ENCODE peak calls at places on chromosomes 1 and 21, in seven cellular contexts. One of them, this sample, is unnamed.

GRCh38 chr1:5740450-5740849 is 251.8 kb downstream of the NPHP4 start:
- DNase-seq in adipocyte: no peak
- DNase-seq in cardiac muscle cell: no peak
- DNase-seq in endodermal cell: no peak
- DNase-seq in adrenal gland: no peak
- DNase-seq in GM12878: no peak
- DNase-seq in CD8-positive, alpha-beta memory T cell: no peak
- DNase-seq in this sample: no peak

GRCh38 chr1:248372394-248372793 is 3.2 kb upstream of the OR2T6 start:
- DNase-seq in GM12878: no peak
- DNase-seq in CD8-positive, alpha-beta memory T cell: no peak
- DNase-seq in cardiac muscle cell: no peak
- DNase-seq in adipocyte: no peak
- DNase-seq in adrenal gland: no peak
- DNase-seq in endodermal cell: no peak
- DNase-seq in this sample: no peak

GRCh38 chr1:164558461-164559341 is at the start of gene PBX1:
- DNase-seq in adipocyte: peak; percentile 99
- DNase-seq in adrenal gland: peak; percentile 96
- DNase-seq in cardiac muscle cell: peak; percentile 100
- DNase-seq in endodermal cell: peak; percentile 99
- DNase-seq in GM12878: peak; percentile 23
- DNase-seq in CD8-positive, alpha-beta memory T cell: peak; percentile 59
- DNase-seq in this sample: peak; percentile 50

GRCh38 chr1:30353637-30354036 is 369.7 kb downstream of the MATN1 start:
- DNase-seq in cardiac muscle cell: peak; percentile 27
- DNase-seq in endodermal cell: peak; percentile 7
- DNase-seq in GM12878: no peak
- DNase-seq in adipocyte: peak; percentile 7
- DNase-seq in CD8-positive, alpha-beta memory T cell: no peak
- DNase-seq in adrenal gland: no peak
- DNase-seq in this sample: no peak

GRCh38 chr1:205258313-205259176 is 30.8 kb downstream of the TMCC2 start:
- DNase-seq in CD8-positive, alpha-beta memory T cell: no peak
- DNase-seq in adipocyte: peak; percentile 56
- DNase-seq in cardiac muscle cell: peak; percentile 49
- DNase-seq in endodermal cell: no peak
- DNase-seq in adrenal gland: peak; percentile 74
- DNase-seq in GM12878: no peak
- DNase-seq in this sample: no peak

GRCh38 chr21:41932191-41932575 is 21.6 kb downstream of the C2CD2 start:
- DNase-seq in adrenal gland: no peak
- DNase-seq in CD8-positive, alpha-beta memory T cell: no peak
- DNase-seq in endodermal cell: no peak
- DNase-seq in GM12878: no peak
- DNase-seq in adipocyte: no peak
- DNase-seq in cardiac muscle cell: peak; percentile 85
- DNase-seq in this sample: no peak

GRCh38 chr1:64505944-64506658 is 36.2 kb downstream of the CACHD1 start:
- DNase-seq in cardiac muscle cell: no peak
- DNase-seq in CD8-positive, alpha-beta memory T cell: no peak
- DNase-seq in endodermal cell: no peak
- DNase-seq in adipocyte: no peak
- DNase-seq in GM12878: no peak
- DNase-seq in adrenal gland: no peak
- DNase-seq in this sample: no peak

GRCh38 chr1:202958544-202959275 is 598 bp upstream of the ADIPOR1 start:
- DNase-seq in endodermal cell: no peak
- DNase-seq in adrenal gland: no peak
- DNase-seq in GM12878: no peak
- DNase-seq in adipocyte: peak; percentile 6
- DNase-seq in CD8-positive, alpha-beta memory T cell: no peak
- DNase-seq in cardiac muscle cell: no peak
- DNase-seq in this sample: no peak

GRCh38 chr1:31745898-31746668 is 18.1 kb downstream of the ADGRB2 start:
- DNase-seq in CD8-positive, alpha-beta memory T cell: no peak
- DNase-seq in adrenal gland: no peak
- DNase-seq in adipocyte: no peak
- DNase-seq in cardiac muscle cell: no peak
- DNase-seq in GM12878: no peak
- DNase-seq in endodermal cell: no peak
- DNase-seq in this sample: no peak

GRCh38 chr1:161487483-161487827 is 17.8 kb upstream of the FCGR2A start:
- DNase-seq in cardiac muscle cell: peak; percentile 72
- DNase-seq in GM12878: no peak
- DNase-seq in endodermal cell: peak; percentile 46
- DNase-seq in adipocyte: no peak
- DNase-seq in CD8-positive, alpha-beta memory T cell: no peak
- DNase-seq in adrenal gland: peak; percentile 35
- DNase-seq in this sample: no peak

GRCh38 chr1:72438270-72438669 is 155.9 kb upstream of the NEGR1 start:
- DNase-seq in GM12878: no peak
- DNase-seq in adrenal gland: no peak
- DNase-seq in endodermal cell: no peak
- DNase-seq in cardiac muscle cell: peak; percentile 6
- DNase-seq in adipocyte: peak; percentile 41
- DNase-seq in CD8-positive, alpha-beta memory T cell: no peak
- DNase-seq in this sample: no peak

GRCh38 chr1:70840260-70840953 is 207.2 kb downstream of the PTGER3 start:
- DNase-seq in CD8-positive, alpha-beta memory T cell: no peak
- DNase-seq in GM12878: no peak
- DNase-seq in adipocyte: peak; percentile 6
- DNase-seq in endodermal cell: no peak
- DNase-seq in cardiac muscle cell: no peak
- DNase-seq in adrenal gland: no peak
- DNase-seq in this sample: no peak

GRCh38 chr1:46749921-46750404 is 31.0 kb upstream of the EFCAB14 start:
- DNase-seq in adrenal gland: no peak
- DNase-seq in adipocyte: peak; percentile 29
- DNase-seq in endodermal cell: no peak
- DNase-seq in CD8-positive, alpha-beta memory T cell: no peak
- DNase-seq in GM12878: no peak
- DNase-seq in cardiac muscle cell: peak; percentile 13
- DNase-seq in this sample: no peak

GRCh38 chr1:218620956-218621355 is 275.8 kb downstream of the TGFB2 start:
- DNase-seq in endodermal cell: no peak
- DNase-seq in CD8-positive, alpha-beta memory T cell: no peak
- DNase-seq in adrenal gland: no peak
- DNase-seq in adipocyte: peak; percentile 14
- DNase-seq in cardiac muscle cell: no peak
- DNase-seq in GM12878: no peak
- DNase-seq in this sample: no peak

GRCh38 chr1:183604048-183604808 is 14.0 kb upstream of the NCF2 start:
- DNase-seq in CD8-positive, alpha-beta memory T cell: no peak
- DNase-seq in cardiac muscle cell: peak; percentile 71
- DNase-seq in endodermal cell: no peak
- DNase-seq in GM12878: peak; percentile 89
- DNase-seq in adrenal gland: no peak
- DNase-seq in adipocyte: peak; percentile 44
- DNase-seq in this sample: no peak

GRCh38 chr1:160206421-160207117 is 1.4 kb downstream of the PEA15 start:
- DNase-seq in CD8-positive, alpha-beta memory T cell: no peak
- DNase-seq in adrenal gland: no peak
- DNase-seq in adipocyte: peak; percentile 87
- DNase-seq in endodermal cell: peak; percentile 79
- DNase-seq in GM12878: no peak
- DNase-seq in cardiac muscle cell: peak; percentile 89
- DNase-seq in this sample: no peak

GRCh38 chr1:167305059-167305704 is 84.5 kb downstream of the POU2F1 start:
- DNase-seq in adipocyte: no peak
- DNase-seq in cardiac muscle cell: no peak
- DNase-seq in adrenal gland: no peak
- DNase-seq in endodermal cell: no peak
- DNase-seq in GM12878: no peak
- DNase-seq in CD8-positive, alpha-beta memory T cell: no peak
- DNase-seq in this sample: no peak

GRCh38 chr1:159005676-159006075 is 4.0 kb upstream of the IFI16 start:
- DNase-seq in adrenal gland: no peak
- DNase-seq in adipocyte: no peak
- DNase-seq in cardiac muscle cell: peak; percentile 81
- DNase-seq in endodermal cell: peak; percentile 73
- DNase-seq in GM12878: no peak
- DNase-seq in CD8-positive, alpha-beta memory T cell: no peak
- DNase-seq in this sample: no peak

GRCh38 chr1:216453777-216454176 is 30.5 kb upstream of the USH2A start:
- DNase-seq in endodermal cell: no peak
- DNase-seq in CD8-positive, alpha-beta memory T cell: no peak
- DNase-seq in adrenal gland: no peak
- DNase-seq in adipocyte: no peak
- DNase-seq in GM12878: no peak
- DNase-seq in cardiac muscle cell: no peak
- DNase-seq in this sample: no peak

GRCh38 chr1:246788895-246789338 is 64.7 kb downstream of the SCCPDH start:
- DNase-seq in adrenal gland: no peak
- DNase-seq in cardiac muscle cell: peak; percentile 44
- DNase-seq in CD8-positive, alpha-beta memory T cell: no peak
- DNase-seq in endodermal cell: peak; percentile 69
- DNase-seq in GM12878: no peak
- DNase-seq in adipocyte: no peak
- DNase-seq in this sample: no peak

GRCh38 chr1:163932901-163933300 is 611.1 kb downstream of the NUF2 start:
- DNase-seq in adipocyte: no peak
- DNase-seq in cardiac muscle cell: no peak
- DNase-seq in GM12878: no peak
- DNase-seq in CD8-positive, alpha-beta memory T cell: no peak
- DNase-seq in endodermal cell: no peak
- DNase-seq in adrenal gland: no peak
- DNase-seq in this sample: no peak

DNA sequence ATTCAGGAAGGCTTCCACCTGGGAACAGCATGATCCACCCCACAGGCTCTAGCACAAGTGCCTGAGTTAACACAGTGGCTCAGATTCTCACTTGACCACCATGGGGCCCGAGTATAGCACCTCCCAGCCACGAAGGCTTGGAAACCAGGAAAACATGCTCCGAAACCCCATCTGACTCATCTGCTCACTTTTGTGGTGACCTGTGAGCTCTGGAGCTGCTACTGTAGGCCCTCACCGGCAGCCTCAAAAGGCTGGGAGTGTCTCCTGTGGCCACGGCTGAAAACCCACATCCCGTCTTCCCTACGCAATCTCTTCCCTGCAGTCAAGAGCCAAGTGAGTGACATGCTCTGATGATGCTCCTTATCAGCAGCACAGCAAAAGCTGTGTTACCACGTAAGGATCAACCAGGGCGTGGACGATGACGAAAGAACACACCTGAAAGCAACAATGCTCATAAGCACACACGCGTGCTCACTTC is 81.4 kb downstream of the TGFBR3 start:
- DNase-seq in endodermal cell: no peak
- DNase-seq in cardiac muscle cell: peak; percentile 70
- DNase-seq in CD8-positive, alpha-beta memory T cell: peak; percentile 92
- DNase-seq in adipocyte: no peak
- DNase-seq in GM12878: peak; percentile 60
- DNase-seq in adrenal gland: no peak
- DNase-seq in this sample: peak; percentile 62
- H3K4me3 ChIP-seq in endodermal cell: no peak overlapping the region
- H3K4me3 ChIP-seq in cardiac muscle cell: no peak overlapping the region
- H3K4me3 ChIP-seq in CD8-positive, alpha-beta memory T cell: peak overlapping the region; percentile 54
- H3K4me3 ChIP-seq in adipocyte: no peak overlapping the region
- H3K4me3 ChIP-seq in GM12878: no peak overlapping the region
- H3K4me3 ChIP-seq in adrenal gland: no peak overlapping the region
- H3K4me3 ChIP-seq in this sample: peak overlapping the region; percentile 51

DNA sequence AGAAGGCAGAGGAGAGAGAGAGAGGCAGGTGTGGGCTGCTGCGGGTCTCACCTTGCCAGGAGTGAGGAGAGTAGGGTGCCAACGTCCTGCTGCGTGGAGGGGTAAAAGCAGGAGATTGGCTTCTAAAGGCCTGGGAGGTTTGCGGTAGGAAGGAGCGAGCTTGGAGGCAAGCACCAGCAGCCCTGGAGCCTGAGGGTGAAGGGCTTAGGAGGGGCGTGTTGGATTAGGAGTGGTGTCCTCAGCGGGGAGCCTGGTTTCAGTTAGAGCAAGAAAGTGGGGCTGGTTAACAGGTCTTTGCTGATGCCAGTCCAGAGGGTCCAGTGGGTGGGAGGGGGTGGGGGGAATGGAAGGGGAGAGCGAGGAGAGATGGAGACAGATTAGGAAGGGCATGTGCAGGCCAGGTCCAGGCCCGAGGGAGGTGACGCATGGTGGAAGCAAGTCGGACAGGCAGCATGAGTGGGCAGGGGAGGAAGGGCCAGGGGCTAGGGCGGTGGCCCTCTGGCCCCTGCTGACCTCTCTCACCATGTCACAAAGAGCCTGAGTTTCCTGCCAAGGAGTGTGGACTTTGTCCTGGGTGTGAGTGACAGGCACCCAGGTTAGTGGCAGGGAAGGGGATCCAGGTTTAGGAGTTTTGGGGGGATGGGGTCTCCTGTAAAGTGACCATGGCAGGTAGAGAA is 36.6 kb upstream of the LHX4 start:
- DNase-seq in GM12878: no peak
- DNase-seq in adrenal gland: no peak
- DNase-seq in cardiac muscle cell: no peak
- DNase-seq in endodermal cell: no peak
- DNase-seq in CD8-positive, alpha-beta memory T cell: no peak
- DNase-seq in adipocyte: no peak
- DNase-seq in this sample: no peak
- H3K4me1 ChIP-seq in GM12878: no peaks in the 10 kb centered on the region
- H3K4me1 ChIP-seq in adrenal gland: no peaks in the 10 kb centered on the region
- H3K4me1 ChIP-seq in cardiac muscle cell: no peaks in the 10 kb centered on the region
- H3K4me1 ChIP-seq in endodermal cell: peaks cover 2% of the 10 kb centered on the region
- H3K4me1 ChIP-seq in CD8-positive, alpha-beta memory T cell: peaks cover 28% of the 10 kb centered on the region
- H3K4me1 ChIP-seq in adipocyte: no peaks in the 10 kb centered on the region
- H3K4me1 ChIP-seq in this sample: peaks cover 13% of the 10 kb centered on the region

GRCh38 chr1:109883248-109883955 is 27.2 kb upstream of the CSF1 start:
- DNase-seq in adrenal gland: no peak
- DNase-seq in cardiac muscle cell: no peak
- DNase-seq in endodermal cell: peak; percentile 29
- DNase-seq in adipocyte: peak; percentile 27
- DNase-seq in GM12878: no peak
- DNase-seq in CD8-positive, alpha-beta memory T cell: no peak
- DNase-seq in this sample: no peak

GRCh38 chr1:109880961-109881894 is 29.4 kb upstream of the CSF1 start:
- DNase-seq in adipocyte: no peak
- DNase-seq in CD8-positive, alpha-beta memory T cell: no peak
- DNase-seq in GM12878: no peak
- DNase-seq in endodermal cell: no peak
- DNase-seq in adrenal gland: no peak
- DNase-seq in cardiac muscle cell: no peak
- DNase-seq in this sample: no peak

GRCh38 chr1:109881906-109882287 is 28.8 kb upstream of the CSF1 start:
- DNase-seq in endodermal cell: no peak
- DNase-seq in adipocyte: no peak
- DNase-seq in CD8-positive, alpha-beta memory T cell: no peak
- DNase-seq in GM12878: no peak
- DNase-seq in cardiac muscle cell: no peak
- DNase-seq in adrenal gland: no peak
- DNase-seq in this sample: no peak

GRCh38 chr1:109884242-109884891 is 26.3 kb upstream of the CSF1 start:
- DNase-seq in GM12878: no peak
- DNase-seq in adipocyte: no peak
- DNase-seq in cardiac muscle cell: no peak
- DNase-seq in adrenal gland: no peak
- DNase-seq in CD8-positive, alpha-beta memory T cell: no peak
- DNase-seq in endodermal cell: peak; percentile 70
- DNase-seq in this sample: no peak

GRCh38 chr1:109882288-109883245 is 28.1 kb upstream of the CSF1 start:
- DNase-seq in GM12878: no peak
- DNase-seq in cardiac muscle cell: no peak
- DNase-seq in endodermal cell: no peak
- DNase-seq in adrenal gland: no peak
- DNase-seq in CD8-positive, alpha-beta memory T cell: no peak
- DNase-seq in adipocyte: no peak
- DNase-seq in this sample: no peak
- H3K4me3 ChIP-seq in GM12878: no peak overlapping the region
- H3K4me3 ChIP-seq in cardiac muscle cell: no peak overlapping the region
- H3K4me3 ChIP-seq in endodermal cell: no peak overlapping the region
- H3K4me3 ChIP-seq in adrenal gland: no peak overlapping the region
- H3K4me3 ChIP-seq in CD8-positive, alpha-beta memory T cell: no peak overlapping the region
- H3K4me3 ChIP-seq in adipocyte: no peak overlapping the region
- H3K4me3 ChIP-seq in this sample: no peak overlapping the region

GRCh38 chr1:169132512-169133227 is 26.2 kb downstream of the ATP1B1 start:
- DNase-seq in CD8-positive, alpha-beta memory T cell: no peak
- DNase-seq in endodermal cell: no peak
- DNase-seq in adrenal gland: no peak
- DNase-seq in adipocyte: no peak
- DNase-seq in GM12878: no peak
- DNase-seq in cardiac muscle cell: no peak
- DNase-seq in this sample: no peak
- H3K4me1 ChIP-seq in CD8-positive, alpha-beta memory T cell: no peaks in the 10 kb centered on the region
- H3K4me1 ChIP-seq in endodermal cell: no peaks in the 10 kb centered on the region
- H3K4me1 ChIP-seq in adrenal gland: peaks cover 3% of the 10 kb centered on the region
- H3K4me1 ChIP-seq in adipocyte: no peaks in the 10 kb centered on the region
- H3K4me1 ChIP-seq in GM12878: no peaks in the 10 kb centered on the region
- H3K4me1 ChIP-seq in cardiac muscle cell: peaks cover 35% of the 10 kb centered on the region
- H3K4me1 ChIP-seq in this sample: no peaks in the 10 kb centered on the region